ENCODE peak calls at places on chromosomes 7 and 10, in nine cellular contexts. R is fibroblast of lung, F is cardiac fibroblast, A is IMR-90, I is GM13976, V is colonic mucosa, P is Peyer's patch, T is bronchial epithelial cell, D is heart left ventricle. Q is an unnamed sample.

GRCh38 chr7:107045980-107046379 is 1.5 kb downstream of the PRKAR2B start:
- DNase-seq in T (no peak), A (peak), R (peak), I (no peak), D (no peak), P (no peak), F (no peak), V (peak), Q (no peak)

GRCh38 chr10:70355234-70356021 is 27.0 kb downstream of the LRRC20 start:
- DNase-seq in T (no peak), P (peak), V (no peak), A (no peak), D (no peak), F (peak), I (peak), R (no peak), Q (no peak)

GRCh38 chr10:3908183-3908582 is 123.2 kb upstream of the KLF6 start:
- DNase-seq in T (no peak), V (no peak), A (no peak), I (no peak), P (no peak), F (no peak), R (no peak), D (no peak), Q (no peak)

GRCh38 chr10:7199152-7199760 is 211.6 kb downstream of the SFMBT2 start:
- DNase-seq in A (peak), P (no peak), R (peak), V (no peak), F (peak), I (no peak), T (no peak), D (no peak), Q (no peak)

GRCh38 chr7:2006921-2007381 is 225.8 kb downstream of the MAD1L1 start:
- DNase-seq in V (no peak), A (no peak), T (no peak), R (no peak), P (no peak), D (peak), I (no peak), F (no peak), Q (no peak)

GRCh38 chr7:113159746-113160339 is 41.5 kb upstream of the SMIM30 start:
- DNase-seq in R (peak), F (peak), V (no peak), D (no peak), I (no peak), A (peak), P (no peak), T (peak), Q (peak)

GRCh38 chr10:58556516-58556915 is 43.8 kb downstream of the BICC1 start:
- DNase-seq in V (no peak), T (peak), D (no peak), R (no peak), A (no peak), I (no peak), F (no peak), P (no peak), Q (no peak)

GRCh38 chr10:93006435-93007039 is 54.1 kb upstream of the CYP26C1 start:
- DNase-seq in V (no peak), D (no peak), P (no peak), A (peak), T (peak), R (peak), I (peak), F (peak), Q (peak)

GRCh38 chr10:59006511-59007306 is 169.7 kb upstream of the PHYHIPL start:
- DNase-seq in P (no peak), I (no peak), F (peak), R (peak), T (peak), A (peak), D (peak), V (no peak), Q (peak)

GRCh38 chr10:77892021-77892739 is 34.4 kb downstream of the DLG5 start:
- DNase-seq in I (no peak), A (no peak), F (no peak), T (no peak), D (no peak), R (no peak), V (no peak), P (no peak), Q (no peak)

GRCh38 chr10:128884496-128884895 is 582.5 kb upstream of the MGMT start:
- DNase-seq in D (no peak), A (no peak), T (no peak), I (no peak), R (no peak), V (no peak), P (no peak), F (no peak), Q (no peak)

GRCh38 chr7:127876393-127876792 is 154.8 kb downstream of the LRRC4 start:
- DNase-seq in P (no peak), R (peak), D (no peak), I (no peak), T (peak), A (peak), F (peak), V (no peak), Q (no peak)

GRCh38 chr7:67716729-67717128 is 720.1 kb downstream of the TYW1 start:
- DNase-seq in I (no peak), D (no peak), V (no peak), T (no peak), P (no peak), A (no peak), F (no peak), R (no peak), Q (no peak)

GRCh38 chr10:49600781-49601400 is 9.2 kb upstream of the SLC18A3 start:
- DNase-seq in A (no peak), P (no peak), R (no peak), D (no peak), T (no peak), F (no peak), I (peak), V (peak), Q (no peak)

GRCh38 chr10:74107391-74107790 is 43.2 kb downstream of the AP3M1 start:
- DNase-seq in F (no peak), R (no peak), A (no peak), I (no peak), D (no peak), T (no peak), V (no peak), P (no peak), Q (no peak)

GRCh38 chr7:159188011-159188410 is 43.3 kb upstream of the VIPR2 start:
- DNase-seq in I (no peak), V (no peak), P (no peak), D (no peak), T (no peak), A (no peak), R (no peak), F (no peak), Q (no peak)

GRCh38 chr10:28928484-28928883 is 251.2 kb downstream of the BAMBI start:
- DNase-seq in D (no peak), T (peak), P (no peak), I (no peak), F (no peak), A (no peak), R (no peak), V (no peak), Q (no peak)

GRCh38 chr7:116689787-116690186 is 17.8 kb downstream of the MET start:
- DNase-seq in V (no peak), P (no peak), F (no peak), I (no peak), D (no peak), A (no peak), T (peak), R (peak), Q (no peak)

GRCh38 chr7:42227523-42227922 is 9.5 kb downstream of the GLI3 start:
- DNase-seq in R (no peak), P (no peak), F (no peak), I (peak), T (peak), V (no peak), A (no peak), D (no peak), Q (no peak)

GRCh38 chr10:114356786-114357588 is 47.3 kb downstream of the AFAP1L2 start:
- DNase-seq in F (no peak), T (peak), V (no peak), D (no peak), R (peak), I (no peak), A (peak), P (no peak), Q (peak)

GRCh38 chr10:24415455-24416169 is 206.7 kb downstream of the KIAA1217 start:
- DNase-seq in A (peak), I (no peak), P (peak), R (peak), F (peak), V (peak), D (peak), T (peak), Q (peak)

GRCh38 chr7:42961182-42961581 is 29.0 kb downstream of the MRPL32 start:
- DNase-seq in A (no peak), V (no peak), D (no peak), R (no peak), F (no peak), T (no peak), P (no peak), I (no peak), Q (no peak)

GRCh38 chr7:105306160-105306784 is 82.4 kb downstream of the SRPK2 start:
- DNase-seq in D (no peak), P (no peak), F (peak), A (no peak), T (peak), V (no peak), R (peak), I (no peak), Q (no peak)

GRCh38 chr7:106425017-106425719 is 140.4 kb upstream of the NAMPT start:
- DNase-seq in A (peak), P (no peak), I (peak), R (peak), T (peak), V (peak), D (peak), F (peak), Q (peak)

GRCh38 chr10:98649170-98649569 is 202.4 kb upstream of the HPS1 start:
- DNase-seq in I (no peak), T (no peak), A (no peak), R (no peak), P (no peak), F (no peak), V (no peak), D (no peak), Q (no peak)

DNA sequence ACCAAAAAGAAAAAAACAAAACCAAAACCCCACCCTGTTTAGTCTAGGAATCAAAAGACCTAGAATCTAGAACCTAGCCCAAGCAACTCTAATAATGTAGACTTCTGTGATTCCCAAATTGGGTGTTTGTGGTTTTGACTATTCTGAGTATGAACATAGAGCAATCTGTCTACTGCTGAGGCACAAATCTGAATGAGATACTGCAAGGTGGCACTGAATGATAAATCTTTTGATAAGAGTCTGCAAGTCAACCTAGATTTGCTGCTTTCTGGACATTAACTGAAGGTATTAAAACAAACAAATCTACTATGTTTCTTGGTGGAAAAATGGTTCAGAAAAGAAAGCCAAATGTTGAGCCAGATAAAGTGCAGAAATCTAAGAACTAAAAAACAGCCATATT is 50.6 kb downstream of the IRF5 start:
- DNase-seq in R (no peak), D (no peak), A (no peak), I (no peak), T (no peak), V (no peak), F (no peak), P (no peak), Q (no peak)
- TF ChIP-seq CTCF in R (no peak), D (no peak), A (no peak), I (no peak), T (no peak), V (no peak), F (no peak), P (no peak), Q (no peak)

GRCh38 chr7:146781352-146782116 is 664.9 kb downstream of the CNTNAP2 start:
- DNase-seq in R (no peak), P (no peak), V (no peak), T (no peak), A (no peak), I (no peak), D (no peak), F (peak), Q (no peak)
- TF ChIP-seq CTCF in R (no peak), P (no peak), V (no peak), T (no peak), A (no peak), I (no peak), D (no peak), F (no peak), Q (no peak)

GRCh38 chr7:12217311-12217710 is 6.2 kb downstream of the TMEM106B start:
- DNase-seq in F (no peak), R (no peak), P (no peak), A (no peak), T (no peak), D (no peak), I (no peak), V (no peak), Q (no peak)

GRCh38 chr7:12207046-12207445 is 4.0 kb upstream of the TMEM106B start:
- DNase-seq in T (no peak), P (no peak), I (no peak), D (no peak), A (no peak), V (no peak), F (no peak), R (peak), Q (no peak)

GRCh38 chr7:12212051-12212485 is 974 bp downstream of the TMEM106B start:
- DNase-seq in T (peak), P (no peak), R (peak), I (no peak), D (no peak), V (peak), A (no peak), F (peak), Q (no peak)

GRCh38 chr7:12210179-12211053 is 678 bp upstream of the TMEM106B start:
- DNase-seq in F (no peak), T (no peak), D (no peak), I (peak), P (peak), R (peak), V (peak), A (peak), Q (no peak)

GRCh38 chr7:12211054-12212050 is at the start of gene TMEM106B:
- DNase-seq in A (peak), T (peak), D (peak), I (peak), V (peak), P (peak), R (peak), F (peak), Q (peak)
- TF ChIP-seq CTCF in A (no peak), T (peak), D (no peak), I (no peak), V (no peak), P (peak), R (no peak), F (no peak), Q (no peak)

DNA sequence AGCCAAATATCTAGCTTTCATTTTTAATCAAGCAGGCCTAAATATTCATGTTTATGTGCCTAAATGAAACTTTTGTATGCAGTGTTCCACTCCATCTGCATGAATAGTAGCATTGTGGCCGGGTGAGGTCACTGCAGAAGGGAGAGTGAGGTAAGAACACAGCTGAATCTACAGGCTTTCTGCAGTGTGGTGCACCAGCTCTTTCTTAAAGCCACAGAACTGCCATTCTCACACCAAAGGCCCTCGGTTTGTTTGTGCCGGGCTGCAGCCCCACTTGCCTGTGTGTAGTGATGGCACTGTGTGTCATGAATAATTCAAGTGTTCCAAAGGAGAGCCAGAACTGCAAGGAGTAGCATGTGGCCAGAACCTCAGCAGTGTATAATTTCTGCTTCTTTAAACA is 204.1 kb downstream of the TRIL start:
- DNase-seq in F (peak), I (peak), V (no peak), D (peak), A (peak), R (peak), P (no peak), T (no peak), Q (no peak)
- TF ChIP-seq CTCF in F (no peak), I (no peak), V (no peak), D (no peak), A (no peak), R (peak), P (no peak), T (no peak), Q (no peak)

GRCh38 chr7:98021588-98022351 is 31.8 kb upstream of the OCM2 start:
- DNase-seq in D (peak), A (peak), T (peak), R (peak), F (peak), I (peak), V (peak), P (peak), Q (peak)

GRCh38 chr7:98022531-98022930 is 32.5 kb upstream of the OCM2 start:
- DNase-seq in A (no peak), R (no peak), I (no peak), F (no peak), P (no peak), D (no peak), V (no peak), T (no peak), Q (no peak)

GRCh38 chr7:98024075-98024474 is 34.1 kb upstream of the OCM2 start:
- DNase-seq in P (no peak), F (no peak), T (no peak), D (no peak), V (no peak), I (no peak), R (no peak), A (no peak), Q (no peak)

GRCh38 chr7:98027342-98028033 is 37.5 kb upstream of the OCM2 start:
- DNase-seq in D (no peak), R (no peak), T (no peak), V (no peak), I (no peak), F (no peak), A (no peak), P (no peak), Q (no peak)
- TF ChIP-seq CTCF in D (no peak), R (no peak), T (no peak), V (no peak), I (no peak), F (no peak), A (no peak), P (no peak), Q (no peak)

GRCh38 chr7:8216291-8216690 is 45.7 kb downstream of the ICA1 start:
- DNase-seq in V (no peak), R (no peak), F (no peak), A (no peak), T (no peak), P (no peak), I (no peak), D (no peak), Q (no peak)

GRCh38 chr7:8220376-8221106 is 41.4 kb downstream of the ICA1 start:
- DNase-seq in A (no peak), I (no peak), F (no peak), R (no peak), P (no peak), T (no peak), D (no peak), V (no peak), Q (no peak)

GRCh38 chr7:8214162-8214897 is 47.6 kb downstream of the ICA1 start:
- DNase-seq in P (no peak), R (peak), A (peak), V (no peak), F (no peak), I (no peak), D (no peak), T (peak), Q (peak)

GRCh38 chr7:8215648-8216047 is 46.3 kb downstream of the ICA1 start:
- DNase-seq in T (no peak), F (no peak), D (no peak), R (no peak), P (no peak), I (no peak), A (no peak), V (no peak), Q (no peak)

GRCh38 chr7:8217200-8218068 is 44.5 kb downstream of the ICA1 start:
- DNase-seq in I (peak), F (peak), D (peak), P (no peak), R (peak), A (peak), T (peak), V (peak), Q (peak)
- TF ChIP-seq CTCF in I (peak), F (peak), D (peak), P (peak), R (peak), A (peak), T (peak), V (peak), Q (peak)

GRCh38 chr7:70040971-70041766 is 442.9 kb downstream of the AUTS2 start:
- DNase-seq in F (peak), T (peak), R (peak), P (no peak), A (no peak), D (no peak), I (no peak), V (no peak), Q (no peak)

GRCh38 chr7:70044525-70044924 is 446.2 kb downstream of the AUTS2 start:
- DNase-seq in R (no peak), V (no peak), A (no peak), D (no peak), T (no peak), F (no peak), I (no peak), P (no peak), Q (no peak)

GRCh38 chr7:70044064-70044463 is 445.8 kb downstream of the AUTS2 start:
- DNase-seq in I (no peak), T (no peak), A (no peak), P (no peak), F (no peak), R (no peak), V (peak), D (no peak), Q (no peak)

GRCh38 chr7:70043139-70043538 is 444.9 kb downstream of the AUTS2 start:
- DNase-seq in F (no peak), P (no peak), A (no peak), D (no peak), I (no peak), R (no peak), V (no peak), T (no peak), Q (no peak)

DNA sequence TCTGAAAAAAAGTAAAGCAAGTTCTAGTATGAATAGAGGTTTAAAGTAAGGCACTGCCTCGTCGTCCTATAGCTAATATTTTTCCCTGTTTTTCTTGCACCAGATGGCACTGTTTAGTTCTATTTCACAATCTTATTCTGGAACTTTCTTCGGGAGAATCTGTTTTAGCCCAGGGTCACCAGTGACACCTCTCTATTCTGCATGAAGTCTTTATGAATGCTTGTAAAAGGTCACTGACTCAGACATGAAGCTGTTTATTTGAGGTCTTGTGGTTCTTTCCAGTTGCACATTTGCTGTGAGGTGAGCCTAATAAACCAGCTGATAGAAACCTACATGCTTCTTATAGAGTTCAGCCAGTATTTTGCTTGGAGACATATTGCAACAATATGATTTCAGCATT is 444.3 kb downstream of the AUTS2 start:
- DNase-seq in F (peak), I (no peak), T (peak), R (peak), A (no peak), V (no peak), P (no peak), D (no peak), Q (no peak)
- TF ChIP-seq CTCF in F (no peak), I (no peak), T (no peak), R (peak), A (no peak), V (no peak), P (peak), D (no peak), Q (peak)

GRCh38 chr7:87591211-87591610 is 9.5 kb downstream of the ABCB1 start:
- DNase-seq in T (no peak), R (no peak), V (no peak), A (no peak), D (no peak), P (no peak), F (no peak), I (no peak), Q (no peak)
- TF ChIP-seq CTCF in T (no peak), R (no peak), V (no peak), A (no peak), D (no peak), P (no peak), F (no peak), I (no peak), Q (no peak)

GRCh38 chr10:89590326-89590725 is 54.7 kb downstream of the PANK1 start:
- DNase-seq in P (no peak), I (no peak), T (no peak), D (no peak), F (no peak), R (no peak), V (no peak), A (no peak), Q (no peak)

GRCh38 chr10:89591111-89591795 is 53.8 kb downstream of the PANK1 start:
- DNase-seq in F (peak), I (no peak), R (peak), T (peak), V (no peak), A (peak), D (peak), P (no peak), Q (peak)

GRCh38 chr10:89592539-89592938 is 52.5 kb downstream of the PANK1 start:
- DNase-seq in V (no peak), P (no peak), F (no peak), D (no peak), R (no peak), A (no peak), T (no peak), I (no peak), Q (no peak)

GRCh38 chr10:89593043-89593442 is 52.0 kb downstream of the PANK1 start:
- DNase-seq in F (no peak), A (no peak), V (no peak), D (no peak), R (no peak), I (no peak), P (no peak), T (peak), Q (no peak)

GRCh38 chr10:89591796-89592271 is 53.2 kb downstream of the PANK1 start:
- DNase-seq in R (peak), I (no peak), D (peak), F (peak), P (no peak), V (no peak), A (peak), T (no peak), Q (no peak)
- TF ChIP-seq CTCF in R (no peak), I (no peak), D (no peak), F (no peak), P (no peak), V (no peak), A (no peak), T (no peak), Q (no peak)